ENCODE peak calls at places on chromosomes 4 and X, in nine cellular contexts. R is osteocyte, D is gastrocnemius medialis, Y is GM12891, B is Calu3, S is right cardiac atrium, P is NCI-H1694 treated with DMSO at 0.1 percent for 48 hours, T is germinal center, Q is hippocampal formation. G is an unnamed sample.

GRCh38 chrX:135086197-135086854 is 34.0 kb downstream of the ETDB start:
- DNase-seq in R (no peak), D (no peak), Y (no peak), B (peak; percentile 55), S (no peak), P (peak; percentile 78), T (peak; percentile 32), Q (peak; percentile 11), G (peak; percentile 11)

GRCh38 chrX:101973066-101973465 is 41.2 kb upstream of the ZMAT1 start:
- DNase-seq in R (no peak), D (no peak), Y (no peak), B (no peak), S (no peak), P (no peak), T (no peak), Q (no peak), G (no peak)

GRCh38 chrX:132622130-132622529 is 133.3 kb upstream of the MBNL3 start:
- DNase-seq in R (no peak), D (no peak), Y (no peak), B (peak; percentile 1), S (no peak), P (no peak), T (no peak), Q (no peak), G (no peak)

GRCh38 chr4:39407584-39407885 is 805 bp downstream of the KLB start:
- DNase-seq in R (no peak), D (no peak), Y (no peak), B (no peak), S (no peak), P (no peak), T (no peak), Q (no peak), G (no peak)

GRCh38 chr4:8110071-8110986 is 48.3 kb downstream of the ABLIM2 start:
- DNase-seq in R (no peak), D (no peak), Y (no peak), B (peak; percentile 43), S (peak; percentile 35), P (no peak), T (peak; percentile 33), Q (no peak), G (no peak)

GRCh38 chr4:121696140-121696640 is 590 bp downstream of the ANXA5 start:
- DNase-seq in R (no peak), D (peak; percentile 65), Y (no peak), B (peak; percentile 28), S (peak; percentile 92), P (no peak), T (peak; percentile 7), Q (peak; percentile 49), G (peak; percentile 68)

GRCh38 chr4:4733663-4734062 is 125.8 kb upstream of the MSX1 start:
- DNase-seq in R (no peak), D (no peak), Y (no peak), B (no peak), S (no peak), P (no peak), T (no peak), Q (no peak), G (no peak)

GRCh38 chr4:70946944-70947343 is 44.8 kb downstream of the MOB1B start:
- DNase-seq in R (no peak), D (no peak), Y (no peak), B (no peak), S (no peak), P (no peak), T (no peak), Q (no peak), G (no peak)

GRCh38 chrX:93259029-93259428 is 414.3 kb downstream of the NAP1L3 start:
- DNase-seq in R (no peak), D (no peak), Y (no peak), B (no peak), S (no peak), P (no peak), T (no peak), Q (no peak), G (no peak)

GRCh38 chr4:100590308-100590707 is 72.5 kb upstream of the EMCN start:
- DNase-seq in R (no peak), D (no peak), Y (no peak), B (no peak), S (no peak), P (no peak), T (no peak), Q (no peak), G (no peak)

GRCh38 chr4:84948056-84948455 is 18.4 kb downstream of the WDFY3 start:
- DNase-seq in R (no peak), D (no peak), Y (no peak), B (no peak), S (no peak), P (no peak), T (no peak), Q (no peak), G (no peak)

GRCh38 chrX:51257490-51257889 is 75.1 kb upstream of the NUDT10 start:
- DNase-seq in R (no peak), D (no peak), Y (no peak), B (no peak), S (no peak), P (no peak), T (no peak), Q (no peak), G (no peak)

GRCh38 chr4:178339769-178340168 is 897.5 kb upstream of the AGA start:
- DNase-seq in R (no peak), D (no peak), Y (no peak), B (no peak), S (no peak), P (no peak), T (no peak), Q (no peak), G (peak; percentile 13)

GRCh38 chrX:33205321-33205720 is 6.0 kb downstream of the DMD start:
- DNase-seq in R (no peak), D (no peak), Y (no peak), B (no peak), S (no peak), P (no peak), T (no peak), Q (no peak), G (no peak)

GRCh38 chrX:55161581-55161980 is 58.6 kb upstream of the PAGE5 start:
- DNase-seq in R (no peak), D (no peak), Y (no peak), B (no peak), S (no peak), P (no peak), T (no peak), Q (no peak), G (no peak)

GRCh38 chrX:151981129-151981528 is 6.7 kb upstream of the GABRE start:
- DNase-seq in R (no peak), D (no peak), Y (no peak), B (no peak), S (no peak), P (no peak), T (no peak), Q (no peak), G (no peak)